ENCODE peak calls at places on chromosomes 4 and X, in four cellular contexts. One of them, this sample, is unnamed.

GRCh38 chr4:139300431-139301142 is 718 bp upstream of the NAA15 start:
- DNase-seq in mesendoderm: peak; percentile 67
- DNase-seq in IMR-90: peak; percentile 72
- DNase-seq in H9: no peak
- DNase-seq in this sample: no peak

GRCh38 chrX:28010875-28011274 is 29.6 kb upstream of the DCAF8L1 start:
- DNase-seq in mesendoderm: no peak
- DNase-seq in H9: no peak
- DNase-seq in IMR-90: no peak
- DNase-seq in this sample: no peak

GRCh38 chrX:103157511-103158316 is 57.2 kb upstream of the BEX4 start:
- DNase-seq in H9: no peak
- DNase-seq in IMR-90: peak; percentile 27
- DNase-seq in mesendoderm: peak; percentile 49
- DNase-seq in this sample: no peak

GRCh38 chrX:18119856-18120255 is 100.8 kb downstream of the BEND2 start:
- DNase-seq in mesendoderm: no peak
- DNase-seq in IMR-90: no peak
- DNase-seq in H9: no peak
- DNase-seq in this sample: no peak

GRCh38 chrX:107659768-107660167 is 31.5 kb downstream of the PRPS1 start:
- DNase-seq in mesendoderm: no peak
- DNase-seq in H9: no peak
- DNase-seq in IMR-90: peak; percentile 64
- DNase-seq in this sample: no peak

GRCh38 chrX:47501226-47502071 is 18.4 kb upstream of the ZNF41 start:
- DNase-seq in H9: no peak
- DNase-seq in mesendoderm: no peak
- DNase-seq in IMR-90: peak; percentile 64
- DNase-seq in this sample: no peak

GRCh38 chrX:37353646-37354045 is 4.5 kb downstream of the PRRG1 start:
- DNase-seq in mesendoderm: no peak
- DNase-seq in H9: no peak
- DNase-seq in IMR-90: no peak
- DNase-seq in this sample: no peak

GRCh38 chr4:139279723-139280620 is at the start of gene MGARP:
- DNase-seq in IMR-90: peak; percentile 30
- DNase-seq in mesendoderm: peak; percentile 73
- DNase-seq in H9: peak; percentile 89
- DNase-seq in this sample: peak; percentile 88

GRCh38 chr4:152168960-152169616 is 366.8 kb downstream of the FBXW7 start:
- DNase-seq in H9: no peak
- DNase-seq in IMR-90: no peak
- DNase-seq in mesendoderm: no peak
- DNase-seq in this sample: no peak

GRCh38 chr4:79247695-79248394 is 78.0 kb downstream of the NAA11 start:
- DNase-seq in mesendoderm: no peak
- DNase-seq in H9: no peak
- DNase-seq in IMR-90: no peak
- DNase-seq in this sample: no peak

GRCh38 chr4:151540728-151541437 is 131.9 kb downstream of the FHIP1A start:
- DNase-seq in H9: no peak
- DNase-seq in IMR-90: peak; percentile 86
- DNase-seq in mesendoderm: no peak
- DNase-seq in this sample: no peak

GRCh38 chr4:144633215-144633614 is 12.7 kb upstream of the HHIP start:
- DNase-seq in mesendoderm: no peak
- DNase-seq in IMR-90: no peak
- DNase-seq in H9: no peak
- DNase-seq in this sample: no peak

GRCh38 chr4:54276633-54277426 is 47.7 kb downstream of the PDGFRA start:
- DNase-seq in H9: peak; percentile 49
- DNase-seq in IMR-90: no peak
- DNase-seq in mesendoderm: peak; percentile 60
- DNase-seq in this sample: peak; percentile 54

GRCh38 chrX:150365051-150365952 is 2.2 kb downstream of the MAMLD1 start:
- DNase-seq in mesendoderm: peak; percentile 51
- DNase-seq in IMR-90: peak; percentile 50
- DNase-seq in H9: peak; percentile 71
- DNase-seq in this sample: peak; percentile 83

GRCh38 chrX:19548934-19549333 is 33.6 kb upstream of the MAP3K15 start:
- DNase-seq in mesendoderm: no peak
- DNase-seq in IMR-90: no peak
- DNase-seq in H9: no peak
- DNase-seq in this sample: no peak

GRCh38 chrX:1686642-1687041 is 71.8 kb downstream of the ASMT start:
- DNase-seq in mesendoderm: no peak
- DNase-seq in IMR-90: no peak
- DNase-seq in H9: no peak
- DNase-seq in this sample: no peak

GRCh38 chr4:121096629-121097028 is 24.3 kb upstream of the NDNF start:
- DNase-seq in H9: no peak
- DNase-seq in IMR-90: peak; percentile 52
- DNase-seq in mesendoderm: peak; percentile 34
- DNase-seq in this sample: no peak

GRCh38 chr4:71732706-71733105 is 51.2 kb downstream of the GC start:
- DNase-seq in mesendoderm: peak; percentile 64
- DNase-seq in IMR-90: peak; percentile 58
- DNase-seq in H9: no peak
- DNase-seq in this sample: no peak

GRCh38 chrX:110142096-110142495 is 139.2 kb downstream of the TMEM164 start:
- DNase-seq in H9: no peak
- DNase-seq in IMR-90: no peak
- DNase-seq in mesendoderm: no peak
- DNase-seq in this sample: no peak

GRCh38 chr4:61210186-61210939 is 10.2 kb downstream of the ADGRL3 start:
- DNase-seq in mesendoderm: peak; percentile 76
- DNase-seq in IMR-90: no peak
- DNase-seq in H9: no peak
- DNase-seq in this sample: no peak

DNA sequence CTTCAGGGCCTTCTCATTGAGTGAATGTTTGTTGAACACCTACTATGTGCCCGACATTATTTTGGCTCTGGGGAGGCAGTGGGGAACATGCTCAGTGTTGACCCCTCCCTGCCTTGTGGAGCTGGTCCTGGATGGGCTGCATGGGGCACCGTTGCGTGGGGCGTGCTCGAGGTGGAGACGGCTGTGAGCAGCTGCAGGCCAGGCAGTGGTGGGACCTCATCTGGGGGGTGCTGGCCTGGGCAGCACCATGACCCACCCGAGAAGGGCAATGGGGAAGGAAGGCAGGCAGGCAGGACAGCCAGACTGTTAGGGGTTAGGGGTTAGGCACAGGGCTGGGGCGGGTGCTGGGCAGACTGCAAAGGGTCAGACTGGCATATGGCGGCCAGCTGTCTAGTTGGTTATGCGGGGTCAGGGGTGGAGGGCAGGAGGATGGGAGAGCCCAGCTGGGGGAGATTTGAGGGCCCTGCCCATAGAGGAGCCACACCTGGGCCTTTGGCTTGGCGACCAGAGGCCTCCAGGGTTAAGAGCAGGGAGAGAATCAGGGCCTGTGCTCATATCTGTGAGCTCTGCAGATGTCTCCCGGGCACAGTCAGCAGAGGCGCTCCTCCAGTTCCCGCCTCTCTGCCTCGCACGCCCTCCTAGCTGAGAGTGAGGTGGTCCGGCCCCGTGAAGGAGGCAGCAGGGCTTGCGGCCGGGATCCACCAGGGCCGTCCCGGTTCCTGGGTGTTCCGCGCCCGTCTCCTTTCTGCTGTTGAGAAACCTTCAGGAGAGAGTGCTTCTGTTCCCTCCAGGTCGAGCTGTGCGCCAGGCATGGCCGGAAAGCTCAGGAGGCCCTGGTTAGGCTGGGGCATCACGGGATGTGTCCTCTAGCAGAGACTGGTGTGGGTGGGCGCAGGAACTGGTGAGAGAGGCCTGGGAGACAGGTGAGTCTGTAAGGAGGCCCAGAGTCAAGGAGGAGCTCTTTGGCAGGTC is 73.3 kb downstream of the RGS12 start:
- DNase-seq in H9: no peak
- DNase-seq in mesendoderm: no peak
- DNase-seq in IMR-90: no peak
- DNase-seq in this sample: peak; percentile 49
- H3K79me1 ChIP-seq in H9: no peaks in the 10 kb centered on the region
- H3K79me1 ChIP-seq in mesendoderm: peaks cover 3% of the 10 kb centered on the region
- H3K79me1 ChIP-seq in IMR-90: peaks cover 29% of the 10 kb centered on the region
- H3K79me1 ChIP-seq in this sample: peaks cover 3% of the 10 kb centered on the region

GRCh38 chr4:1072830-1073446 is 40.4 kb downstream of the RNF212 start:
- DNase-seq in mesendoderm: peak; percentile 57
- DNase-seq in IMR-90: peak; percentile 53
- DNase-seq in H9: peak; percentile 67
- DNase-seq in this sample: no peak
- H3K56ac ChIP-seq in mesendoderm: no peak overlapping the region
- H3K56ac ChIP-seq in IMR-90: no peak overlapping the region
- H3K56ac ChIP-seq in H9: no peak overlapping the region
- H3K56ac ChIP-seq in this sample: no peak overlapping the region

GRCh38 chr4:2251795-2252529 is 9.9 kb downstream of the MXD4 start:
- DNase-seq in IMR-90: no peak
- DNase-seq in mesendoderm: no peak
- DNase-seq in H9: no peak
- DNase-seq in this sample: peak; percentile 39
- H3K79me1 ChIP-seq in IMR-90: peaks cover 7% of the 10 kb centered on the region
- H3K79me1 ChIP-seq in mesendoderm: no peaks in the 10 kb centered on the region
- H3K79me1 ChIP-seq in H9: no peaks in the 10 kb centered on the region
- H3K79me1 ChIP-seq in this sample: no peaks in the 10 kb centered on the region

GRCh38 chr4:183412836-183413561 is 31.4 kb upstream of the CDKN2AIP start:
- DNase-seq in mesendoderm: no peak
- DNase-seq in H9: no peak
- DNase-seq in IMR-90: no peak
- DNase-seq in this sample: no peak
- H3K56ac ChIP-seq in mesendoderm: no peak overlapping the region
- H3K56ac ChIP-seq in H9: no peak overlapping the region
- H3K56ac ChIP-seq in IMR-90: no peak overlapping the region
- H3K56ac ChIP-seq in this sample: no peak overlapping the region

DNA sequence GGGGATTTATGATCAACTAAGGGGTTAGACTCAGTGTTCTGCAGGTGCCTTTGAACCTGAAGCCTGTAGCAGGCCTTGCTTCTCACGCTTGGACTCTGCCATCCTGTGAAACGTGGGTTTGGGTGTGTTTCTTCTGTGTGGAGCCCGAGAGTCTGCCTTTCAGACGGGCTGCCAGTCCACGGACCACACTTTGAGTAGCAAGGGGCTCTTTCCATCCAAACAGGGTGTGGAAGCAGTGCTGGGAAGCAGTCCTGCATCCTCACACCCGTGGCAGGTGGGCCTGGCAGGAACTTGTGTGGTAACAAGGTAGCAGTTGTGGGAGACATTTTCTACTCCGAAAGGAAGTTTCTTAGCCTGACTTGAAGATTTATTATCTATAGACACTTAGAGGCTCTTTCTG is 22.7 kb downstream of the RGS12 start:
- DNase-seq in IMR-90: no peak
- DNase-seq in mesendoderm: no peak
- DNase-seq in H9: peak; percentile 16
- DNase-seq in this sample: no peak
- H3K79me1 ChIP-seq in IMR-90: peaks cover 32% of the 10 kb centered on the region
- H3K79me1 ChIP-seq in mesendoderm: peaks cover 5% of the 10 kb centered on the region
- H3K79me1 ChIP-seq in H9: no peaks in the 10 kb centered on the region
- H3K79me1 ChIP-seq in this sample: peaks cover 9% of the 10 kb centered on the region

DNA sequence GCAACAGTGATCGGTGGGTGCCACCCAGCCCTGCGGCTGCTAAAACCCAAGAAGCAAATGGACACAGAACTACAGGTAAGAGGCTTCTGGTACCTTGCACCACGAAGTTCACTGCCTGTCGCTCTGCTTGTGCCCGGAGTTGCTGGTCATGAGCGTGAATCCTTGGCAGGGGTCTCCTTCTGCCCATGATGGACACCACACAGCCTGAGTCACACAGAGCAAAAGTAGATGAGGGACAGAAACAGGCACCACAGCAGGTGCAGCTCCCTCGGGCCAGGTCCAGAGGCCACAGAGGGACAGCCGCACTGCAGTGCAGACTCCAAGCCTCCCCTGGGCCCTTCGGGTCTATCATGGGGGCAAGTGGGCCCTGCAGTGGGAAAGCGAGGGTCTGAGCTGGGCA is 22.4 kb downstream of the NAT8L start:
- DNase-seq in mesendoderm: no peak
- DNase-seq in IMR-90: no peak
- DNase-seq in H9: peak; percentile 22
- DNase-seq in this sample: peak; percentile 38
- H3K56ac ChIP-seq in mesendoderm: no peak overlapping the region
- H3K56ac ChIP-seq in IMR-90: no peak overlapping the region
- H3K56ac ChIP-seq in H9: no peak overlapping the region
- H3K56ac ChIP-seq in this sample: no peak overlapping the region

DNA sequence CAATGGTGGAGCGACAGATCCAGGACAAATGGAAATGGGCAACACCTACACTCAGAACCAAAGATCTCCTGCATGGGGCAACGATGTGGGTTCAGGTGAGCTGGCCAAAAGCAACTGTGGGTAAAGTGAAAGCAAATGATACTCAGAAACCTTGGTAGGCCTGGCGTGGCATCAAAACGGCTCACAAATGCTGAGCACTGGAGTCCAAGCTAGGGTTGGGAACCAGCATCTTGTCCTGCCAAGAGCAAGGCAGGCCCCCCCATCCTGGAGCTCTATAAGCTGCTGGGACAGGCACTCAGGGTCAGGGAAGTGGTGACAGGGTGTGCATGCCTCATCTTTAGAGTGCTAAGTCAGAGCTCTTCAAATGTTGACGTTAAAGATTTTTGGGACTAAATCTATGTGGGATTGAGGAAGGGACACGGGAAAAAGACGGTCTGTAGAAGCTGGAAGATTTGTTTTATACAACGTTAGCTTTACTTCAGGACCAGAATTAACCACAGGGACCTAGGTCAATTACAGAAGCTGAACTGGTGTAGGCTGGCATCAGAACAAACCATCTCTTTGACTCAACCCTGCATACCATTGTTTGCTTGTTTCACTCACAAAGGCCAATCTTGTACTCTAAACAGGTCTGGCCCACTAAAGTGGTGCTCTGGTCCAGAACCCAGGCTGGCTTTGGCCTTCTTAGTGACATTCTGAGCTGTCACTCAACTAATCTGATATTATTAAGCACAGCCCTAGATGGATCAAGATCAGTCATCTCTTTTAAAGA is 10.7 kb downstream of the ATP8A1 start:
- DNase-seq in H9: no peak
- DNase-seq in mesendoderm: no peak
- DNase-seq in IMR-90: no peak
- DNase-seq in this sample: no peak
- H3K79me1 ChIP-seq in H9: no peaks in the 10 kb centered on the region
- H3K79me1 ChIP-seq in mesendoderm: no peaks in the 10 kb centered on the region
- H3K79me1 ChIP-seq in IMR-90: no peaks in the 10 kb centered on the region
- H3K79me1 ChIP-seq in this sample: no peaks in the 10 kb centered on the region

DNA sequence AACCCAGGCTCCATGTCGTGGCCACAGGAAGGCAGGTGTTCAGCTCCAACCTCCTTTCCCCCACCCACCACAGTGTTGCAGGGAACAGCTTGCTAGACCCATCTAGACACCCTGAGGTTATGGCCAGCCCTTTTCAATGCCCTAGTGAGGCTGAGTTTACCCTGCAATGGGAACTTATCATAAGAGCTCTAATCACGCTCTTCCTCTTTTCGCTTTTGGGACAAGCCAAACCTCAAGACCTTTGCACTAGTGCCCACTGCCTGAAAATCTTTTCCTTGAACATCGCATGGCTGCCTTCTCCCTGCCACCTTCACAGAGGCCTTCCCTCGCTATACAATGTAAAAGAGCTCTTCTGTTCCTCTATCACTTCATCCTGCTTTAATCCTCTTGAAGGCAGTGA is 2.4 kb upstream of the FGFBP2 start:
- DNase-seq in IMR-90: no peak
- DNase-seq in H9: no peak
- DNase-seq in mesendoderm: no peak
- DNase-seq in this sample: no peak
- H3K56ac ChIP-seq in IMR-90: no peak overlapping the region
- H3K56ac ChIP-seq in H9: no peak overlapping the region
- H3K56ac ChIP-seq in mesendoderm: no peak overlapping the region
- H3K56ac ChIP-seq in this sample: no peak overlapping the region

GRCh38 chr4:6689506-6689960 is 4.1 kb upstream of the S100P start:
- DNase-seq in mesendoderm: no peak
- DNase-seq in H9: peak; percentile 53
- DNase-seq in IMR-90: no peak
- DNase-seq in this sample: no peak
- H3K79me1 ChIP-seq in mesendoderm: no peaks in the 10 kb centered on the region
- H3K79me1 ChIP-seq in H9: no peaks in the 10 kb centered on the region
- H3K79me1 ChIP-seq in IMR-90: no peaks in the 10 kb centered on the region
- H3K79me1 ChIP-seq in this sample: peaks cover 4% of the 10 kb centered on the region